ENCODE peak calls at places on chromosomes 13 and 19, in five cellular contexts. C is lower lobe of right lung; J is caudate nucleus; I is stimulated activated CD8-positive, alpha-beta memory T cell treated with anti-CD3 and anti-CD28 coated beads, Interleukin-7, amount 100 ng/mL, for 1 hour; F is occipital lobe. P is an unnamed sample.

GRCh38 chr13:27339299-27339698 is 68.7 kb downstream of the RASL11A start:
- DNase-seq in I (no peak), C (no peak), J (no peak), F (no peak), P (no peak)

GRCh38 chr19:2012941-2013682 is 2.4 kb downstream of the BTBD2 start:
- DNase-seq in I (no peak), J (no peak), F (no peak), C (no peak), P (no peak)

GRCh38 chr19:16637535-16637934 is 9.5 kb upstream of the MED26 start:
- DNase-seq in I (no peak), J (no peak), C (no peak), F (no peak), P (no peak)

GRCh38 chr19:7348587-7349230 is at the start of gene ARHGEF18:
- DNase-seq in F (no peak), I (no peak), J (no peak), C (peak; percentile 78), P (peak; percentile 64)

GRCh38 chr13:40787062-40787461 is 2.3 kb upstream of the SLC25A15 start:
- DNase-seq in F (no peak), J (no peak), I (no peak), C (no peak), P (no peak)

GRCh38 chr13:62088155-62088554 is 672.5 kb upstream of the PCDH20 start:
- DNase-seq in J (no peak), F (no peak), C (no peak), I (no peak), P (no peak)

GRCh38 chr13:98970293-98970692 is 7.6 kb downstream of the DOCK9 start:
- DNase-seq in J (no peak), C (peak; percentile 51), I (no peak), F (no peak), P (no peak)

GRCh38 chr19:7869453-7869909 is 4.7 kb downstream of the PRR36 start:
- DNase-seq in F (peak; percentile 33), J (no peak), I (peak; percentile 71), C (peak; percentile 74), P (peak; percentile 82)

GRCh38 chr19:13153627-13154240 is 3.5 kb downstream of the IER2 start:
- DNase-seq in C (no peak), F (no peak), J (no peak), I (no peak), P (peak; percentile 18)

GRCh38 chr13:49998714-49999624 is 2.1 kb downstream of the TRIM13 start:
- DNase-seq in C (no peak), F (no peak), J (no peak), I (no peak), P (peak; percentile 42)

GRCh38 chr13:79090552-79091159 is 315.4 kb downstream of the RBM26 start:
- DNase-seq in C (no peak), I (no peak), F (no peak), J (no peak), P (no peak)

GRCh38 chr13:113034451-113035208 is 65.6 kb downstream of the MCF2L start:
- DNase-seq in I (no peak), J (peak; percentile 52), C (no peak), F (peak; percentile 43), P (no peak)

GRCh38 chr19:29665826-29666633 is 769 bp downstream of the PLEKHF1 start:
- DNase-seq in I (no peak), F (no peak), C (peak; percentile 47), J (no peak), P (no peak)

GRCh38 chr19:45876411-45877197 is 9.3 kb downstream of the IRF2BP1 start:
- DNase-seq in J (no peak), F (no peak), C (no peak), I (no peak), P (no peak)

GRCh38 chr13:52737900-52738299 is 1.7 kb downstream of the CNMD start:
- DNase-seq in F (no peak), I (no peak), J (no peak), C (no peak), P (no peak)

GRCh38 chr19:925912-926594 is at the start of gene ARID3A:
- DNase-seq in C (no peak), I (no peak), F (no peak), J (no peak), P (peak; percentile 66)

GRCh38 chr13:106466691-106467405 is 68.6 kb downstream of the EFNB2 start:
- DNase-seq in F (no peak), J (no peak), C (no peak), I (no peak), P (no peak)

GRCh38 chr19:53958168-53958571 is 4.6 kb upstream of the CACNG8 start:
- DNase-seq in I (no peak), C (no peak), J (peak; percentile 27), F (peak; percentile 26), P (no peak)

GRCh38 chr13:106036870-106037269 is 498.6 kb downstream of the EFNB2 start:
- DNase-seq in F (no peak), J (no peak), I (no peak), C (no peak), P (no peak)

GRCh38 chr13:108859202-108860012 is 230.0 kb downstream of the MYO16 start:
- DNase-seq in I (no peak), C (no peak), F (no peak), J (no peak), P (no peak)

GRCh38 chr13:104586010-104586746 is 1520.0 kb upstream of the SLC10A2 start:
- DNase-seq in I (no peak), F (no peak), C (no peak), J (no peak), P (no peak)

GRCh38 chr13:35514166-35514565 is 37.7 kb upstream of the MAB21L1 start:
- DNase-seq in C (no peak), J (no peak), F (no peak), I (no peak), P (no peak)